ENCODE peak calls at places on chromosomes 11 and 22, in seven cellular contexts. F, B, O, P, C, D and H are unnamed samples. For H3K4me1 and H4K20me1, the result is how much of the 10 kb centered on the place peaks cover.

GRCh38 chr22:43002198-43002577 is 12.8 kb downstream of the PACSIN2 start:
- DNase-seq in F (peak), B (no peak), O (no peak), P (no peak), C (no peak), D (no peak), H (peak)

GRCh38 chr11:102226702-102227101 is 90.6 kb upstream of the BIRC3 start:
- DNase-seq in F (peak), B (no peak), O (no peak), P (no peak), C (no peak), D (no peak), H (peak)

GRCh38 chr11:76640540-76640939 is 30.0 kb downstream of the LRRC32 start:
- DNase-seq in F (no peak), B (no peak), O (peak), P (no peak), C (no peak), D (no peak), H (no peak)

GRCh38 chr11:17922474-17922788 is 90.4 kb downstream of the SERGEF start:
- DNase-seq in F (no peak), B (no peak), O (no peak), P (no peak), C (no peak), D (no peak), H (no peak)

GRCh38 chr11:65204143-65204542 is 22.4 kb downstream of the CAPN1 start:
- DNase-seq in F (no peak), B (no peak), O (no peak), P (no peak), C (no peak), D (no peak), H (no peak)

GRCh38 chr11:105109855-105110750 is 29.5 kb downstream of the CARD18 start:
- DNase-seq in F (peak), B (no peak), O (no peak), P (no peak), C (no peak), D (no peak), H (no peak)

GRCh38 chr11:133906746-133907145 is 50.0 kb downstream of the IGSF9B start:
- DNase-seq in F (no peak), B (no peak), O (no peak), P (no peak), C (no peak), D (no peak), H (no peak)

GRCh38 chr22:30263883-30264282 is 2.8 kb downstream of the OSM start:
- DNase-seq in F (no peak), B (no peak), O (no peak), P (no peak), C (no peak), D (no peak), H (no peak)

GRCh38 chr11:70732493-70733206 is 334.3 kb downstream of the CTTN start:
- DNase-seq in F (no peak), B (no peak), O (no peak), P (no peak), C (no peak), D (no peak), H (no peak)

GRCh38 chr11:64947202-64947814 is 11.6 kb upstream of the GPHA2 start:
- DNase-seq in F (no peak), B (no peak), O (no peak), P (no peak), C (no peak), D (no peak), H (no peak)

GRCh38 chr22:24694971-24695928 is 79.3 kb downstream of the PIWIL3 start:
- DNase-seq in F (no peak), B (no peak), O (no peak), P (no peak), C (no peak), D (no peak), H (no peak)

DNA sequence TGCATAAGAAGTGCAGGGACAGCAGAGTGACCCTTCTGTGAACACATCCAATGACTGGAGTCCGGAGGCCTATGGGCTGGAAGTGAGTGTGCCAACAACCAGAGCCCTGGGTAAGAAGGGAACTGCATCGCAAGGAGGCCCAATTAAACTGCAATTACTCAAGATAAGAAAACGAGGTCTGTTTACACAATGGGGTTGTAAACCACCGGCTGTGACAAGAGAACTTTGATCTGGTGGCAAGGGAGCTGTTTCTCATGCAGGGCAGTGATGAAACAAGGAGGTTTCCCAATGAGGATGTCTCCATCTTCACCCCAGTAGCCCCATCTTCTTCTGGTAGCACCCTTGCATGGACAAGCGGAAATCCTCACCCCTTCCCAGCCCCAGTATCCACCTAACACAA is 21.5 kb downstream of the ETS1 start:
- DNase-seq in F (no peak), B (no peak), O (no peak), P (no peak), C (no peak), D (no peak), H (no peak)
- H3K9ac ChIP-seq in F (no peak), B (no peak), O (no peak), P (no peak), C (no peak), D (no peak), H (no peak)

DNA sequence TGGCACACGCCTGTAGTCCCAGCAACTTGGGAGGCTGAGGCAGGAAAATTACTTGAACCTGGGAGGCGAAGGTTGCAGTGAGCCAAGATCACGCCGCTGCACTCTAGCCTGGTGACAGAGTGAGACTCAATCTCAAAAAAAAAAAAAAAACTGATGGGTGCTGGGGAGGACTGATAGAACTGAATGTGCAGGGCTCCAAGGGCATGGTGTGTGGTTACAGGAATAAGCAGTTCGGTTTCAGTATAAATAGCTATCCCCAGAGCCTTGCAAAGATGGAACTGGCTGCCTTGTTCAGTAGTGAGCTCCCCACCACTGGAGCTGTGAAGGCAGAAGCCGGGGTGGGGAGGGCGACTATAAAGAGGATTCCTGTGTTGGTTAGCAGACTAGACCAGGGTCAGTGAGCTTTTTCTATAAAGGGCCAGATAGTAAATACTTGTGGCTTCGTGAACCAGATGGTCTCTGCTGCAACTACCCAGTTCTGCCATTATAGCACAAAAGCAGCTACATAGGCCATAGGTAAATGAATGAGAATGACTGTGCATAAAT is 5.9 kb downstream of the TOM1 start:
- DNase-seq in F (no peak), B (no peak), O (no peak), P (no peak), C (no peak), D (no peak), H (no peak)
- H3K4me1 ChIP-seq in F (under half), B (under half), O (under half), P (under half), C (under half), D (under half), H (under half)

DNA sequence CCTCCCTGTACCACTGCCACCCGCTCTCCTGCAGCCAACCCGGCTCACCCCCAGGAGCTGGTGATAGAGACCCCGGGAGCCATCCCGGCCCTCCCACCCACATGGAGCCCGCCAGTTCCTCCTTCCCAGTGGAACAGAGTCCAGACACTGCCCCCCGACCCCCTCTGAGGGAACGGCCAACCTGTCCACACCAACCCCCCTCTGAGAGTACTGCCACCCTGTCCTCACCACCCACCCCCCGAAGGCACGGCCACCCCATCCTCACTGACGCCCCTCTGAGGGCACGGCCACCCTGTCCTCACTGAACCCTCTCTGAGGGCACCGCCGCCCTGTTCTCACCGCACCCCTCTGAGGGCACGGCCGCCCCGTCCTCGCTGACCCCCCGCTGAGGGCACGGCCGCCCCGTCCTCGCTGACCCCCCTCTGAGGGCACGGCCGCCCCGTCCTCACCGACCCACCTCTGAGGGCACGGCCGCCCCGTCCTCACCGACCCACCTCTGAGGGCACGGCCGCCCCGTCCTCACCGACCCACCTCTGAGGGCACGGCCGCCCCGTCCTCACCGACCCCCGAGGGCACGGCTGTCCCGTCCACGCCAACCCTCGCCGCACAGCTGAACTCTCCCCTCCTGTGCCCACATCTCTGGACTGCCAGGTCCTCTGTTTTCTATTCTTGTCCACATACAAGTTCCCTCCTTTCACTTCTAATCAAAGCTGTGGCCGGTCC is 18.0 kb downstream of the TOLLIP start:
- DNase-seq in F (no peak), B (no peak), O (no peak), P (no peak), C (no peak), D (no peak), H (no peak)
- H4K20me1 ChIP-seq in F (half or more), B (under half), O (under half), P (under half), C (under half), D (under half), H (under half)

GRCh38 chr11:114310095-114310494 is 13.9 kb downstream of the NNMT start:
- DNase-seq in F (no peak), B (no peak), O (no peak), P (no peak), C (no peak), D (no peak), H (no peak)
- H3K9ac ChIP-seq in F (no peak), B (no peak), O (no peak), P (no peak), C (no peak), D (no peak), H (no peak)

DNA sequence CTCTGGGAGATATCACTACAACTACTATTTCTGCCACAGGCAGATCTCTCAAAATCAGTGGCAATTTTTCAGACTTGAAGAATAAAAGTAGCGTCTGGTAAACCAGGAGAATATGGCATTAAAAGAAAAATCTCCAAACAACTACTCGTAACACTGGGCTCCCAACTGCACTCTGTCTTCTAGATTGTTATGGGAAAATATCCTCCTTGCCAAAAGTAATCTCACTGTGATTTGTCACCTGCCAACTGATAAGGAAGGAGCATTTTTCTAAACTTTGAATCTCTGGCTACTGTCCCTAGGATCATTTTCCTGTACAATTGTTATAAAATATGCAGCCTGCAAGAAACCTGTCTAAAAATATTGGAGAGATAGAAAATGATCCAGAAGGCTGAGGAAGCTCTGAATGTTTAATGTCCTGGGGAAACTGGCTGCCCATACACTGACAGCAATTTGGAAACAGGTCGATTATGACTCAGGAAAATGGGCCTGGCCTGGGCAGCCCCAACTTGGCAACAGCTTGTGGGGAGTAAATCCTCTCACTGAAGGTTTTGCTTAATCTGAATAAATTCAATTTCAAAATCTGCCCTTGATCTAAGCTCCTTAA is 90.5 kb upstream of the DBX1 start:
- DNase-seq in F (no peak), B (no peak), O (no peak), P (no peak), C (no peak), D (no peak), H (no peak)
- H3K4me1 ChIP-seq in F (under half), B (under half), O (half or more), P (under half), C (under half), D (under half), H (under half)

DNA sequence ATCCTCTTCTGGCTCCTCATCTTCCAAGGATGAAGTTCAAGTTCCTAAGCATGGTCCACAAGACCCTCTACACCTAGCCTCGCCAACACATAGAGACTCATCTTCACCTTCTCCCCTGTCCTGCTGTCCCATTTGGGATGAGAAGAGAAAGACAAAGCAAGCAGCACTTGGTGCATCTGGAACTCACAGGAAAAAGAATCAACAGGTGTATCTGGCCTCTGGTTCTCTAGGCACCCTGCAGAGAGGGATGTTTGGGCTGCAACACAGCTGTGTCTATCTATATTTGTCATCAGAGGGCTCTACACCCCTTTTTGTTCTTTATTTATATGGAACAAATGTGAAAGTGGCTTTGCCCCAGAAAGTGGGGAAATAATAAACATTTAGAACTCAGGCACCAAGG is 82.1 kb upstream of the GALNT18 start:
- DNase-seq in F (no peak), B (no peak), O (no peak), P (no peak), C (no peak), D (no peak), H (no peak)
- H4K20me1 ChIP-seq in F (under half), B (under half), O (under half), P (under half), C (under half), D (under half), H (under half)